ENCODE peak calls at places on chromosome 20, in eight cellular contexts. L is NCI-H2171 treated with DMSO at 0.1 percent for 48 hours; D is stimulated activated CD4-positive, alpha-beta T cell treated with anti-CD3 and anti-CD28 coated beads, Interleukin-2, amount 100 ng/mL, for 24 hours; Z is HepG2; E is coronary artery; G is CD4-positive, alpha-beta memory T cell; O is ureter; W is kidney tubule cell. Y is an unnamed sample.

GRCh38 chr20:62606551-62607201 is 35.6 kb upstream of the SLCO4A1 start:
- DNase-seq in O (no peak), E (no peak), Z (no peak), W (peak), L (peak), G (no peak), D (no peak), Y (peak)

GRCh38 chr20:10761786-10762185 is 88.0 kb upstream of the JAG1 start:
- DNase-seq in O (no peak), L (no peak), W (no peak), Z (peak), G (no peak), D (no peak), E (no peak), Y (peak)

GRCh38 chr20:1389703-1390385 is 3.0 kb downstream of the FKBP1A start:
- DNase-seq in D (no peak), Z (no peak), E (no peak), G (no peak), L (peak), W (peak), O (peak), Y (no peak)

GRCh38 chr20:59145247-59145925 is 18.2 kb upstream of the ZNF831 start:
- DNase-seq in Z (no peak), G (no peak), L (no peak), W (no peak), D (no peak), E (peak), O (no peak), Y (no peak)

GRCh38 chr20:4787069-4787468 is 65.4 kb downstream of the PRND start:
- DNase-seq in D (no peak), Z (no peak), L (no peak), W (peak), G (no peak), E (no peak), O (no peak), Y (peak)

GRCh38 chr20:60228255-60228654 is 270.0 kb downstream of the CDH26 start:
- DNase-seq in Z (no peak), G (no peak), W (no peak), L (peak), E (no peak), D (no peak), O (no peak), Y (no peak)

GRCh38 chr20:61053487-61054277 is 198.4 kb upstream of the CDH4 start:
- DNase-seq in O (no peak), L (no peak), G (no peak), E (peak), W (no peak), Z (no peak), D (no peak), Y (no peak)

GRCh38 chr20:63409834-63410435 is 48.8 kb upstream of the CHRNA4 start:
- DNase-seq in D (no peak), G (no peak), Z (no peak), E (no peak), W (no peak), L (peak), O (no peak), Y (no peak)